ENCODE peak calls at places on chromosomes 3 and 15, in seven cellular contexts. Y is tibial artery, O is ascending aorta, N is mesothelial cell of epicardium, Q is WTC11, D is AG10803, J is fibroblast of villous mesenchyme. E is an unnamed sample.

GRCh38 chr3:150271578-150271930 is 136.5 kb upstream of the TSC22D2 start:
- DNase-seq in Q (no peak), O (no peak), D (no peak), Y (no peak), N (no peak), J (no peak), E (no peak)

GRCh38 chr15:78949461-78949860 is 4.6 kb upstream of the CTSH start:
- DNase-seq in O (no peak), Q (no peak), Y (no peak), D (no peak), N (no peak), J (no peak), E (no peak)

GRCh38 chr3:127867986-127868385 is 45.7 kb upstream of the MGLL start:
- DNase-seq in D (peak), Q (no peak), Y (no peak), N (no peak), O (no peak), J (peak), E (no peak)

GRCh38 chr15:90529369-90530249 is at the start of gene CRTC3:
- DNase-seq in O (peak), N (peak), Q (peak), D (peak), Y (peak), J (peak), E (peak)

GRCh38 chr3:117910820-117911524 is 1123.7 kb downstream of the IGSF11 start:
- DNase-seq in Q (peak), D (no peak), O (no peak), Y (no peak), N (no peak), J (no peak), E (no peak)

GRCh38 chr3:9767418-9767817 is 2.3 kb downstream of the CAMK1 start:
- DNase-seq in Y (no peak), Q (no peak), D (no peak), O (no peak), J (no peak), N (no peak), E (no peak)

GRCh38 chr3:27467545-27467944 is 16.6 kb downstream of the SLC4A7 start:
- DNase-seq in N (no peak), Q (no peak), D (peak), J (peak), O (no peak), Y (no peak), E (no peak)

GRCh38 chr3:183485585-183485984 is 57.2 kb upstream of the MCF2L2 start:
- DNase-seq in J (no peak), Q (no peak), Y (no peak), O (no peak), N (no peak), D (no peak), E (no peak)

GRCh38 chr3:27758083-27758482 is 36.0 kb upstream of the EOMES start:
- DNase-seq in O (no peak), Q (no peak), J (peak), Y (no peak), N (no peak), D (peak), E (no peak)

GRCh38 chr3:53005854-53006513 is 39.9 kb downstream of the SFMBT1 start:
- DNase-seq in N (no peak), D (no peak), Q (no peak), Y (no peak), O (no peak), J (no peak), E (no peak)

GRCh38 chr3:182384182-182384581 is 409.1 kb upstream of the ATP11B start:
- DNase-seq in J (no peak), Y (no peak), Q (no peak), N (no peak), O (no peak), D (no peak), E (no peak)

GRCh38 chr3:152093901-152094300 is 174.8 kb upstream of the MBNL1 start:
- DNase-seq in O (no peak), N (no peak), Q (no peak), J (no peak), D (no peak), Y (no peak), E (no peak)

DNA sequence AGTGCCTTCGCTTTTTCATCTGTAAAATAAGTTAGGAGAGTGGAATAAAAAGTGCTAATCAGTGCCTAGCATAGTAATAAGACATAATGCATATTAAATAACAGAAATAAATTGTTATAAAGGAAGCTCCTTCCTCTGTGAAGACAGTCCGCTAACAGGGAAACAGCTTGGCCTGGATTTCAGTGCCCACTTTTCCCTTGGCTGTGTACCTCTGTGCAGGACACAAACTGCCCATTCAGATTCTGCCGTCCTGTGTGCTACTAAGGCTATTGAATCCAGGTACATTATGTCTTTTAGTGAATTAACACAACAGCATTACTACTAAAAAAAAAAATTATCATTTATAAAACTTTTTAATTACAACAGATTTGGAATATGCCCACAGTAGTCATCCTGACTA is 90.7 kb downstream of the TBL1XR1 start:
- DNase-seq in D (no peak), N (no peak), Y (no peak), Q (no peak), J (no peak), O (no peak), E (no peak)
- TF ChIP-seq CTCF in D (no peak), N (no peak), Y (no peak), Q (no peak), J (no peak), O (no peak), E (no peak)

GRCh38 chr3:146384786-146385185 is 84.6 kb downstream of the PLSCR2 start:
- DNase-seq in D (no peak), Q (no peak), O (no peak), J (no peak), N (no peak), Y (no peak), E (no peak)

GRCh38 chr3:146380052-146380451 is 89.3 kb downstream of the PLSCR2 start:
- DNase-seq in N (no peak), Q (no peak), O (no peak), Y (no peak), J (no peak), D (no peak), E (no peak)

GRCh38 chr3:146387566-146387965 is 81.8 kb downstream of the PLSCR2 start:
- DNase-seq in D (no peak), N (no peak), O (no peak), Q (no peak), Y (no peak), J (no peak), E (no peak)

DNA sequence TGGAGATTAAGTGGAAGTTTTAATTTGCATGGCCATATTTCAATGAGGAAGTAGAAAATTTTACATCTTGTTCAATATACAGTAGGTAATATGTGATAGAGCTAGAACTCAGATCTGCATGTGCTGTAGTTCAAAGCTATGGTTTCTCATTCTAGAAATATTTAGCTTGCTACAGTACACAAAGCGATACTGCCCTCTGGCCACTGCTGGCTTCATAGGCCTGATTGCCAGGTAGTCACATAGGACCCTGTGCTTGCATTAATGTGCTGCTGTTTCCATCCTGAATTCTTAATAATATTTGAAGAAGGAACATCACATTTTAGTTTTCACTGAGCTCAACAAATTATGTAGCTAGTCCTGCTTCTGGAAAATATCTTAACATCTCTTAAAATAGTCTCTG is 87.0 kb downstream of the PLSCR2 start:
- DNase-seq in Y (no peak), D (no peak), N (no peak), Q (peak), J (peak), O (no peak), E (no peak)
- TF ChIP-seq CTCF in Y (no peak), D (peak), N (no peak), Q (no peak), J (peak), O (no peak), E (no peak)

GRCh38 chr3:124526601-124527000 is 203.7 kb upstream of the UMPS start:
- DNase-seq in Q (no peak), Y (no peak), J (no peak), D (no peak), O (no peak), N (no peak), E (no peak)
- TF ChIP-seq CTCF in Q (no peak), Y (no peak), J (peak), D (peak), O (no peak), N (no peak), E (peak)

DNA sequence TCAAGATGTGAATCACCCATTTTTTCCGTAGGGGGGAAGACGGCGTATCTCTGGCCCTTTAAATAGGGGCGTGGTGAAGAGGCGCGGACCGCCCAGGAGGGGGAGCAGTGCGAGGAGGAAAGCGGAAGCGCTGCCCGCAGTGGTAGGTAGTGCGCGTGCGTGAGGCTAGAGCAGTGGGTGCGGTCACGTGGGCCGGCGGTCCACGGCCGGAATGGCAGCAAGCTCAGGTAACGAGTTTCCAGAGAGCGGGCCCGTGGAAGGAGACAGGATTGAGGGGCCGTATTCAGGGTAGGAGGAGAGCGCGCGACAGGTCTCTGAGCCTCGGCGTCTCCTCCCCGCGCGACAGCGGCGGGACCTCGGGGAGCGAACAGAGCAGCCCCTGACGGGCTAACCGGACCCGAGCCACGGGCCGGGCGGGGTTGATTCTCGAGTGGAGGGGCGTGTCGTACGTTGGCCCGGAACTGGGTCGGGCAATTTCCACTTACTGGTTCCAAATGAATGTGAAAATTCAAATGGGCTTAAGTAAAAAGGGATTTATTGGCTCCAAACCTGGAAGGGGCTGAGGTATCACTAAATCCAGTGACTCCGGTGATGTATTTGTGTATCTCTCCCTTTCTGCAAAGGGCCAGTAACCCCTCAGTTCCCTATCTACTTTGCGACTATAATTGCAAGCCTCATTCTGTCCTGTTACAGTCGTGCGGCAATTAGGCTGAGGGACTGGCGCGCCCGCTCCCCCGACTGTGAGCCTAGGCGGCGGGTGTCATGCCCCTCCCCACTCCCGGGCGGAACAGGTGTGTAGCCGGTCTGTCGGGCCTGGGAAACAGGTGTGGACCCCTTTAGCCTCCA is at the start of gene VPS8:
- DNase-seq in D (peak), Y (peak), Q (peak), J (peak), N (peak), O (peak), E (peak)
- TF ChIP-seq CTCF in D (peak), Y (peak), Q (peak), J (peak), N (peak), O (peak), E (peak)

GRCh38 chr15:51163843-51164242 is 69.1 kb upstream of the TNFAIP8L3 start:
- DNase-seq in Y (no peak), J (no peak), O (no peak), Q (no peak), N (no peak), D (no peak), E (no peak)

GRCh38 chr15:51161491-51162260 is 67.0 kb upstream of the TNFAIP8L3 start:
- DNase-seq in J (no peak), Q (no peak), O (no peak), D (peak), Y (no peak), N (no peak), E (no peak)

GRCh38 chr15:51156957-51157356 is 62.3 kb upstream of the TNFAIP8L3 start:
- DNase-seq in N (no peak), J (no peak), O (no peak), D (no peak), Y (no peak), Q (no peak), E (no peak)

GRCh38 chr15:51162865-51163762 is 68.4 kb upstream of the TNFAIP8L3 start:
- DNase-seq in D (peak), O (peak), Q (peak), Y (peak), N (peak), J (peak), E (peak)

GRCh38 chr15:51160484-51160883 is 65.8 kb upstream of the TNFAIP8L3 start:
- DNase-seq in Q (no peak), D (no peak), O (no peak), J (no peak), N (no peak), Y (no peak), E (no peak)
- TF ChIP-seq CTCF in Q (no peak), D (no peak), O (no peak), J (no peak), N (no peak), Y (no peak), E (no peak)